ENCODE peak calls at places on chromosomes 13 and 19, in six cellular contexts. Y is right lobe of liver, Q is ovary, J is breast epithelium, S is IMR-90, P is tibial nerve. L is an unnamed sample.

GRCh38 chr13:83286737-83287136 is 595.5 kb downstream of the SLITRK1 start:
- DNase-seq in Y (no peak), J (no peak), S (peak; percentile 33), Q (no peak), P (no peak), L (no peak)

GRCh38 chr13:100511422-100511821 is 77.2 kb downstream of the GGACT start:
- DNase-seq in P (no peak), Y (no peak), J (no peak), Q (no peak), S (no peak), L (no peak)

GRCh38 chr19:39115105-39115847 is 10.3 kb upstream of the PAK4 start:
- DNase-seq in S (no peak), J (no peak), Y (no peak), P (no peak), Q (no peak), L (no peak)

GRCh38 chr19:38644719-38645118 is 2.7 kb upstream of the ACTN4 start:
- DNase-seq in Y (no peak), Q (no peak), P (no peak), S (no peak), J (no peak), L (peak; percentile 61)

GRCh38 chr19:13712767-13713201 is 51.5 kb upstream of the MRI1 start:
- DNase-seq in S (no peak), J (no peak), P (no peak), Q (no peak), Y (no peak), L (no peak)

GRCh38 chr19:1856345-1856697 is 7.1 kb downstream of the KLF16 start:
- DNase-seq in J (no peak), S (no peak), Y (no peak), P (no peak), Q (no peak), L (no peak)

GRCh38 chr19:46409146-46409545 is 4.2 kb downstream of the CCDC8 start:
- DNase-seq in Q (no peak), J (no peak), Y (no peak), S (no peak), P (no peak), L (no peak)

GRCh38 chr13:83325454-83325853 is 556.8 kb downstream of the SLITRK1 start:
- DNase-seq in Q (no peak), P (no peak), Y (no peak), J (no peak), S (peak; percentile 86), L (no peak)

GRCh38 chr13:94309576-94309975 is 169.9 kb downstream of the DCT start:
- DNase-seq in S (no peak), J (no peak), P (no peak), Y (no peak), Q (no peak), L (no peak)

GRCh38 chr13:73842621-73843020 is 291.6 kb downstream of the KLF12 start:
- DNase-seq in P (no peak), Y (no peak), Q (no peak), S (peak; percentile 37), J (no peak), L (no peak)

GRCh38 chr19:23777216-23777615 is 18.5 kb upstream of the ZNF681 start:
- DNase-seq in P (no peak), Y (no peak), Q (no peak), S (no peak), J (no peak), L (peak; percentile 31)

GRCh38 chr13:61989984-61990383 is 574.3 kb upstream of the PCDH20 start:
- DNase-seq in J (no peak), Y (no peak), P (no peak), Q (no peak), S (no peak), L (no peak)

GRCh38 chr13:105907319-105908019 is 628.0 kb downstream of the EFNB2 start:
- DNase-seq in J (no peak), Q (no peak), Y (no peak), P (no peak), S (no peak), L (no peak)

GRCh38 chr13:27621366-27622101 is at the start of gene POLR1D:
- DNase-seq in J (peak; percentile 84), S (peak; percentile 65), Y (peak; percentile 92), Q (peak; percentile 83), P (peak; percentile 43), L (peak; percentile 89)

GRCh38 chr13:98961204-98962105 is 16.4 kb downstream of the DOCK9 start:
- DNase-seq in J (no peak), P (no peak), Y (no peak), Q (no peak), S (no peak), L (no peak)

GRCh38 chr13:83943530-83944279 is 61.4 kb upstream of the SLITRK1 start:
- DNase-seq in Y (no peak), Q (no peak), J (no peak), S (no peak), P (no peak), L (no peak)

GRCh38 chr19:31261651-31262331 is 87.4 kb downstream of the TSHZ3 start:
- DNase-seq in Y (no peak), J (peak; percentile 4), S (peak; percentile 38), P (no peak), Q (no peak), L (no peak)

GRCh38 chr19:6354098-6354674 is 7.1 kb upstream of the CLPP start:
- DNase-seq in P (no peak), S (no peak), Q (no peak), J (no peak), Y (no peak), L (no peak)

GRCh38 chr19:48169585-48169973 is 565 bp downstream of the LIG1 start:
- DNase-seq in Q (peak; percentile 73), J (peak; percentile 68), P (peak; percentile 38), Y (peak; percentile 89), S (peak; percentile 56), L (peak; percentile 93)

GRCh38 chr19:48169974-48170803 is at the start of the genes LIG1 and ZSWIM9:
- DNase-seq in P (peak; percentile 79), Y (peak; percentile 96), J (peak; percentile 89), Q (peak; percentile 91), S (peak; percentile 95), L (peak; percentile 93)

GRCh38 chr19:48174445-48175030 is 4.1 kb downstream of the ZSWIM9 start:
- DNase-seq in J (no peak), S (no peak), Q (no peak), Y (no peak), P (no peak), L (no peak)

GRCh38 chr19:48170817-48171347 is 402 bp downstream of the ZSWIM9 start:
- DNase-seq in P (no peak), J (no peak), Q (no peak), Y (no peak), S (no peak), L (no peak)

GRCh38 chr19:48171584-48172170 is 1.2 kb downstream of the ZSWIM9 start:
- DNase-seq in Y (peak; percentile 61), Q (no peak), S (no peak), P (no peak), J (no peak), L (no peak)
- H3K4me3 ChIP-seq in Y (peak overlapping the region; percentile 78), Q (no peak overlapping the region), S (peak overlapping the region; percentile 84), P (no peak overlapping the region), J (no peak overlapping the region), L (no peak overlapping the region)

GRCh38 chr19:57435062-57435978 is at the start of gene ZNF749:
- DNase-seq in Q (peak; percentile 99), S (peak; percentile 97), P (peak; percentile 97), Y (peak; percentile 97), J (peak; percentile 99), L (peak; percentile 98)
- TF ChIP-seq POLR2A in Q (no peak), S (peak; percentile 57), P (no peak), Y (no peak), J (no peak), L (peak; percentile 58)

DNA sequence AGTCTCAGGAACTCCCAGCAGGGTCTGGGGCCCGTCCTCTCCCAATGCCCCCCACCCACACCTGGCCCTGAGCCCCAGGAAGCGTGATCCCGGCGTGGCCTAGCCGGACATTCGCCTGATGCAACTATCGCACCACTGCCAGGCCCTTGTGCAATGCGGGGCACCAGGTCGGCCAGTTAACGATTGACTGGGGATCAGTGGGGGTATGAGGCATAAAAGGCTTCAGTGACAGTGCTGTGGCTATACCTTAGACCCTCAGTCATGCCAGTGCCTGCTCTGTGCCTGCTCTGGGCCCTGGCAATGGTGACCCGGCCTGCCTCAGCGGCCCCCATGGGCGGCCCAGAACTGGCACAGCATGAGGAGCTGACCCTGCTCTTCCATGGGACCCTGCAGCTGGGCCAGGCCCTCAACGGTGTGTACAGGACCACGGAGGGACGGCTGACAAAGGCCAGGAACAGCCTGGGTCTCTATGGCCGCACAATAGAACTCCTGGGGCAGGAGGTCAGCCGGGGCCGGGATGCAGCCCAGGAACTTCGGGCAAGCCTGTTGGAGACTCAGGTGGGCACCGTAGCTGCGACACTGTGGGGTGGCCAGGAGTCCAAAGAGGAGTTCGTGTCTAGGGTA is at the start of gene ANGPTL8:
- DNase-seq in P (no peak), S (no peak), Y (peak; percentile 88), J (no peak), Q (no peak), L (no peak)
- H3K4me3 ChIP-seq in P (no peak within 1 kb of the TSS), S (no peak within 1 kb of the TSS), Y (peak within 1 kb of the TSS; percentile 60), J (no peak within 1 kb of the TSS), Q (no peak within 1 kb of the TSS), L (no peak within 1 kb of the TSS)

GRCh38 chr19:10258080-10258710 is 6.2 kb downstream of the MRPL4 start:
- DNase-seq in Y (no peak), P (no peak), Q (no peak), S (no peak), J (no peak), L (no peak)
- TF ChIP-seq POLR2A in Y (no peak), P (no peak), Q (no peak), S (no peak), J (no peak), L (no peak)

GRCh38 chr19:3041302-3041701 is 12.2 kb upstream of the TLE2 start:
- DNase-seq in J (no peak), S (no peak), P (no peak), Y (no peak), Q (no peak), L (no peak)
- H3K4me3 ChIP-seq in J (no peak overlapping the region), S (no peak overlapping the region), P (no peak overlapping the region), Y (no peak overlapping the region), Q (no peak overlapping the region), L (no peak overlapping the region)

DNA sequence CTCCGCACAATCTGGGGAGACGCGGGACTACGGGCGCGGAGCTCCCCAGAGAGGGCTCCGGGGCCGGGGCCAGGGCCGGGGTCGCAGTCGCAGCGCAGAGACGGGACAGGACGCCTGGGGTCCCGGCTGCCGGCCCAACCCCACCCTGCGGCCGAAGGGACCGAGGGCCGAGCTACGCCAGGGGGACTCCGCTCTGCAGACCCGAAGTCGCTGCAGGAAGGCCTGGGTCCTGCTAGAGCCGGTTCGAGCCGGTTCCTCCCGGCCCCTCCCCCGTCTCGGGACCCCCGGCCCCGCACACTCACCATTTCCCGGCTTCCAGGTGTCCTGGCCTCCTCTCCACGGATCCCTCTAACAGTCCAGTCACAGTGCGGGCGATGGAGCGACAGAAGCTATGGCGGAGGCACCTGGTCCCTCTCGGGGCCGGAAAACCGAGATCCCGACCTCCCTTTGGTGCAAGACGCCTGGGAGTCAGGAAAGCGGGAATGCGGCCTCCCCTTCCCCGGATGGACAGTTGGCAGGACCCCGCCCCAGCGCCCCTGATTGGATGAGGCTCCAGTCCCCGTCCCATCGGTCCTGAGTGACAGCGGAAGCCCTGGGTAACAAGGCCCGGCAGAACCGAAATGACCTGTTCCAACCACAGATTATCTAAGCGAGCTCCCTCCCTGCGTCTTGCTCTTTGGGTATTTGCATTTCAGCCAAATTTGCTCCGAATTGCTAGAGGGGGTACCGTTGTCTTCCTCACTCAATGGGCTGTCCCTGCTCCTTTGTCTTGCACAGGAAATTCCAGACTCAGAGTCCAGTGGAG is at the start of gene ZNF625:
- DNase-seq in Y (peak; percentile 90), P (peak; percentile 54), J (peak; percentile 82), S (peak; percentile 87), Q (peak; percentile 86), L (peak; percentile 83)
- TF ChIP-seq POLR2A in Y (no peak), P (peak; percentile 36), J (no peak), S (peak; percentile 52), Q (peak; percentile 53), L (no peak)

GRCh38 chr13:97225533-97225932 is 3.4 kb downstream of the MBNL2 start:
- DNase-seq in Y (no peak), J (no peak), P (no peak), S (no peak), Q (no peak), L (no peak)
- H3K4me3 ChIP-seq in Y (peak overlapping the region; percentile 61), J (peak overlapping the region; percentile 57), P (peak overlapping the region; percentile 56), S (peak overlapping the region; percentile 90), Q (peak overlapping the region; percentile 60), L (peak overlapping the region; percentile 38)